ENCODE peak calls at places on chromosomes 6 and 20, in six cellular contexts. One of them, this sample, is unnamed.

GRCh38 chr20:31972481-31973386 is 4.8 kb downstream of the XKR7 start:
- DNase-seq in C1 segment of cervical spinal cord: no peak
- DNase-seq in mucosa of descending colon: no peak
- DNase-seq in endodermal cell: peak; percentile 60
- DNase-seq in WTC11: no peak
- DNase-seq in stimulated activated CD4-positive, alpha-beta T cell treated with anti-CD3 and anti-CD28 coated beads, Interleukin-4, amount 100 ng/mL, for 24 hours: no peak
- DNase-seq in this sample: no peak

GRCh38 chr20:47392015-47392720 is 35.7 kb upstream of the ZMYND8 start:
- DNase-seq in C1 segment of cervical spinal cord: no peak
- DNase-seq in mucosa of descending colon: no peak
- DNase-seq in endodermal cell: no peak
- DNase-seq in WTC11: no peak
- DNase-seq in stimulated activated CD4-positive, alpha-beta T cell treated with anti-CD3 and anti-CD28 coated beads, Interleukin-4, amount 100 ng/mL, for 24 hours: peak; percentile 15
- DNase-seq in this sample: no peak

GRCh38 chr6:133632906-133633305 is 256.0 kb upstream of the TCF21 start:
- DNase-seq in C1 segment of cervical spinal cord: no peak
- DNase-seq in mucosa of descending colon: no peak
- DNase-seq in endodermal cell: no peak
- DNase-seq in WTC11: no peak
- DNase-seq in stimulated activated CD4-positive, alpha-beta T cell treated with anti-CD3 and anti-CD28 coated beads, Interleukin-4, amount 100 ng/mL, for 24 hours: no peak
- DNase-seq in this sample: no peak

GRCh38 chr20:63735859-63736718 is at the start of gene LIME1:
- DNase-seq in C1 segment of cervical spinal cord: no peak
- DNase-seq in mucosa of descending colon: peak; percentile 77
- DNase-seq in endodermal cell: peak; percentile 48
- DNase-seq in WTC11: no peak
- DNase-seq in stimulated activated CD4-positive, alpha-beta T cell treated with anti-CD3 and anti-CD28 coated beads, Interleukin-4, amount 100 ng/mL, for 24 hours: peak; percentile 59
- DNase-seq in this sample: peak; percentile 84

GRCh38 chr20:57526067-57526884 is 1.3 kb upstream of the CTCFL start:
- DNase-seq in C1 segment of cervical spinal cord: no peak
- DNase-seq in mucosa of descending colon: no peak
- DNase-seq in endodermal cell: peak; percentile 79
- DNase-seq in WTC11: peak; percentile 70
- DNase-seq in stimulated activated CD4-positive, alpha-beta T cell treated with anti-CD3 and anti-CD28 coated beads, Interleukin-4, amount 100 ng/mL, for 24 hours: no peak
- DNase-seq in this sample: no peak

GRCh38 chr6:93787841-93788240 is 368.5 kb upstream of the EPHA7 start:
- DNase-seq in C1 segment of cervical spinal cord: no peak
- DNase-seq in mucosa of descending colon: no peak
- DNase-seq in endodermal cell: no peak
- DNase-seq in WTC11: no peak
- DNase-seq in stimulated activated CD4-positive, alpha-beta T cell treated with anti-CD3 and anti-CD28 coated beads, Interleukin-4, amount 100 ng/mL, for 24 hours: no peak
- DNase-seq in this sample: no peak

GRCh38 chr6:14635933-14636599 is 518.5 kb downstream of the CD83 start:
- DNase-seq in C1 segment of cervical spinal cord: no peak
- DNase-seq in mucosa of descending colon: no peak
- DNase-seq in endodermal cell: no peak
- DNase-seq in WTC11: no peak
- DNase-seq in stimulated activated CD4-positive, alpha-beta T cell treated with anti-CD3 and anti-CD28 coated beads, Interleukin-4, amount 100 ng/mL, for 24 hours: peak; percentile 11
- DNase-seq in this sample: no peak

GRCh38 chr6:170453586-170454511 is 99.3 kb downstream of the PSMB1 start:
- DNase-seq in C1 segment of cervical spinal cord: no peak
- DNase-seq in mucosa of descending colon: no peak
- DNase-seq in endodermal cell: peak; percentile 42
- DNase-seq in WTC11: no peak
- DNase-seq in stimulated activated CD4-positive, alpha-beta T cell treated with anti-CD3 and anti-CD28 coated beads, Interleukin-4, amount 100 ng/mL, for 24 hours: no peak
- DNase-seq in this sample: no peak

GRCh38 chr6:112016335-112016734 is 37.6 kb upstream of the CCN6 start:
- DNase-seq in C1 segment of cervical spinal cord: no peak
- DNase-seq in mucosa of descending colon: no peak
- DNase-seq in endodermal cell: no peak
- DNase-seq in WTC11: no peak
- DNase-seq in stimulated activated CD4-positive, alpha-beta T cell treated with anti-CD3 and anti-CD28 coated beads, Interleukin-4, amount 100 ng/mL, for 24 hours: peak; percentile 82
- DNase-seq in this sample: no peak

GRCh38 chr6:150098155-150098554 is 29.2 kb upstream of the ULBP3 start:
- DNase-seq in C1 segment of cervical spinal cord: no peak
- DNase-seq in mucosa of descending colon: no peak
- DNase-seq in endodermal cell: no peak
- DNase-seq in WTC11: no peak
- DNase-seq in stimulated activated CD4-positive, alpha-beta T cell treated with anti-CD3 and anti-CD28 coated beads, Interleukin-4, amount 100 ng/mL, for 24 hours: no peak
- DNase-seq in this sample: no peak

GRCh38 chr6:90068264-90068663 is 174.0 kb downstream of the GJA10 start:
- DNase-seq in C1 segment of cervical spinal cord: no peak
- DNase-seq in mucosa of descending colon: no peak
- DNase-seq in endodermal cell: no peak
- DNase-seq in WTC11: no peak
- DNase-seq in stimulated activated CD4-positive, alpha-beta T cell treated with anti-CD3 and anti-CD28 coated beads, Interleukin-4, amount 100 ng/mL, for 24 hours: peak; percentile 46
- DNase-seq in this sample: no peak

GRCh38 chr6:28988536-28989415 is 16.3 kb downstream of the ZNF311 start:
- DNase-seq in C1 segment of cervical spinal cord: peak; percentile 17
- DNase-seq in mucosa of descending colon: peak; percentile 79
- DNase-seq in endodermal cell: peak; percentile 98
- DNase-seq in WTC11: peak; percentile 95
- DNase-seq in stimulated activated CD4-positive, alpha-beta T cell treated with anti-CD3 and anti-CD28 coated beads, Interleukin-4, amount 100 ng/mL, for 24 hours: peak; percentile 72
- DNase-seq in this sample: peak; percentile 90

GRCh38 chr6:14016432-14016831 is 91.7 kb downstream of the RNF182 start:
- DNase-seq in C1 segment of cervical spinal cord: no peak
- DNase-seq in mucosa of descending colon: no peak
- DNase-seq in endodermal cell: no peak
- DNase-seq in WTC11: no peak
- DNase-seq in stimulated activated CD4-positive, alpha-beta T cell treated with anti-CD3 and anti-CD28 coated beads, Interleukin-4, amount 100 ng/mL, for 24 hours: no peak
- DNase-seq in this sample: no peak

GRCh38 chr20:11429168-11429567 is 488.5 kb upstream of the BTBD3 start:
- DNase-seq in C1 segment of cervical spinal cord: no peak
- DNase-seq in mucosa of descending colon: no peak
- DNase-seq in endodermal cell: no peak
- DNase-seq in WTC11: no peak
- DNase-seq in stimulated activated CD4-positive, alpha-beta T cell treated with anti-CD3 and anti-CD28 coated beads, Interleukin-4, amount 100 ng/mL, for 24 hours: no peak
- DNase-seq in this sample: no peak

GRCh38 chr6:105489213-105489525 is 86.3 kb upstream of the PREP start:
- DNase-seq in C1 segment of cervical spinal cord: no peak
- DNase-seq in mucosa of descending colon: no peak
- DNase-seq in endodermal cell: no peak
- DNase-seq in WTC11: no peak
- DNase-seq in stimulated activated CD4-positive, alpha-beta T cell treated with anti-CD3 and anti-CD28 coated beads, Interleukin-4, amount 100 ng/mL, for 24 hours: no peak
- DNase-seq in this sample: no peak

GRCh38 chr6:18488526-18489270 is 101.5 kb downstream of the RNF144B start:
- DNase-seq in C1 segment of cervical spinal cord: no peak
- DNase-seq in mucosa of descending colon: no peak
- DNase-seq in endodermal cell: no peak
- DNase-seq in WTC11: no peak
- DNase-seq in stimulated activated CD4-positive, alpha-beta T cell treated with anti-CD3 and anti-CD28 coated beads, Interleukin-4, amount 100 ng/mL, for 24 hours: no peak
- DNase-seq in this sample: no peak

GRCh38 chr6:85472744-85473143 is 22.9 kb downstream of the NT5E start:
- DNase-seq in C1 segment of cervical spinal cord: no peak
- DNase-seq in mucosa of descending colon: no peak
- DNase-seq in endodermal cell: no peak
- DNase-seq in WTC11: no peak
- DNase-seq in stimulated activated CD4-positive, alpha-beta T cell treated with anti-CD3 and anti-CD28 coated beads, Interleukin-4, amount 100 ng/mL, for 24 hours: no peak
- DNase-seq in this sample: no peak

GRCh38 chr6:89818977-89819335 is 638 bp downstream of the MDN1 start:
- DNase-seq in C1 segment of cervical spinal cord: no peak
- DNase-seq in mucosa of descending colon: peak; percentile 33
- DNase-seq in endodermal cell: no peak
- DNase-seq in WTC11: no peak
- DNase-seq in stimulated activated CD4-positive, alpha-beta T cell treated with anti-CD3 and anti-CD28 coated beads, Interleukin-4, amount 100 ng/mL, for 24 hours: peak; percentile 23
- DNase-seq in this sample: no peak

GRCh38 chr20:11906626-11907480 is 10.8 kb upstream of the BTBD3 start:
- DNase-seq in C1 segment of cervical spinal cord: no peak
- DNase-seq in mucosa of descending colon: no peak
- DNase-seq in endodermal cell: no peak
- DNase-seq in WTC11: no peak
- DNase-seq in stimulated activated CD4-positive, alpha-beta T cell treated with anti-CD3 and anti-CD28 coated beads, Interleukin-4, amount 100 ng/mL, for 24 hours: no peak
- DNase-seq in this sample: no peak

GRCh38 chr6:156279306-156279969 is 497.7 kb upstream of the ARID1B start:
- DNase-seq in C1 segment of cervical spinal cord: no peak
- DNase-seq in mucosa of descending colon: no peak
- DNase-seq in endodermal cell: no peak
- DNase-seq in WTC11: no peak
- DNase-seq in stimulated activated CD4-positive, alpha-beta T cell treated with anti-CD3 and anti-CD28 coated beads, Interleukin-4, amount 100 ng/mL, for 24 hours: no peak
- DNase-seq in this sample: no peak

GRCh38 chr6:69422474-69422873 is 374.3 kb downstream of the LMBRD1 start:
- DNase-seq in C1 segment of cervical spinal cord: no peak
- DNase-seq in mucosa of descending colon: no peak
- DNase-seq in endodermal cell: no peak
- DNase-seq in WTC11: no peak
- DNase-seq in stimulated activated CD4-positive, alpha-beta T cell treated with anti-CD3 and anti-CD28 coated beads, Interleukin-4, amount 100 ng/mL, for 24 hours: no peak
- DNase-seq in this sample: no peak

GRCh38 chr20:24665741-24666191 is 196.3 kb downstream of the SYNDIG1 start:
- DNase-seq in C1 segment of cervical spinal cord: no peak
- DNase-seq in mucosa of descending colon: no peak
- DNase-seq in endodermal cell: no peak
- DNase-seq in WTC11: no peak
- DNase-seq in stimulated activated CD4-positive, alpha-beta T cell treated with anti-CD3 and anti-CD28 coated beads, Interleukin-4, amount 100 ng/mL, for 24 hours: no peak
- DNase-seq in this sample: no peak

GRCh38 chr6:53794073-53794719 is 609 bp upstream of the LRRC1 start:
- DNase-seq in C1 segment of cervical spinal cord: peak; percentile 89
- DNase-seq in mucosa of descending colon: peak; percentile 84
- DNase-seq in endodermal cell: peak; percentile 86
- DNase-seq in WTC11: peak; percentile 54
- DNase-seq in stimulated activated CD4-positive, alpha-beta T cell treated with anti-CD3 and anti-CD28 coated beads, Interleukin-4, amount 100 ng/mL, for 24 hours: peak; percentile 40
- DNase-seq in this sample: peak; percentile 70

GRCh38 chr20:48359692-48360337 is 468.0 kb downstream of the PREX1 start:
- DNase-seq in C1 segment of cervical spinal cord: no peak
- DNase-seq in mucosa of descending colon: peak; percentile 32
- DNase-seq in endodermal cell: no peak
- DNase-seq in WTC11: no peak
- DNase-seq in stimulated activated CD4-positive, alpha-beta T cell treated with anti-CD3 and anti-CD28 coated beads, Interleukin-4, amount 100 ng/mL, for 24 hours: no peak
- DNase-seq in this sample: no peak

GRCh38 chr20:61803903-61804804 is 261.5 kb downstream of the TAF4 start:
- DNase-seq in C1 segment of cervical spinal cord: no peak
- DNase-seq in mucosa of descending colon: no peak
- DNase-seq in endodermal cell: peak; percentile 60
- DNase-seq in WTC11: no peak
- DNase-seq in stimulated activated CD4-positive, alpha-beta T cell treated with anti-CD3 and anti-CD28 coated beads, Interleukin-4, amount 100 ng/mL, for 24 hours: no peak
- DNase-seq in this sample: no peak

GRCh38 chr6:110398778-110399177 is 16.6 kb downstream of the DDO start:
- DNase-seq in C1 segment of cervical spinal cord: no peak
- DNase-seq in mucosa of descending colon: no peak
- DNase-seq in endodermal cell: no peak
- DNase-seq in WTC11: no peak
- DNase-seq in stimulated activated CD4-positive, alpha-beta T cell treated with anti-CD3 and anti-CD28 coated beads, Interleukin-4, amount 100 ng/mL, for 24 hours: no peak
- DNase-seq in this sample: no peak

GRCh38 chr20:40464731-40465208 is 224.3 kb downstream of the MAFB start:
- DNase-seq in C1 segment of cervical spinal cord: no peak
- DNase-seq in mucosa of descending colon: no peak
- DNase-seq in endodermal cell: no peak
- DNase-seq in WTC11: no peak
- DNase-seq in stimulated activated CD4-positive, alpha-beta T cell treated with anti-CD3 and anti-CD28 coated beads, Interleukin-4, amount 100 ng/mL, for 24 hours: no peak
- DNase-seq in this sample: no peak

This sample was measured in upper lobe of left lung.